ENCODE peak calls at places on chromosomes 3 and 15, in six cellular contexts. O is right atrium auricular region, T is prostate gland, R is GM12865, A is WERI-Rb-1, H is heart left ventricle. I is an unnamed sample.
A peak's percentile ranks its signal among the peaks of the same experiment; 100 is the strongest.

GRCh38 chr3:172129868-172130751 is 90.7 kb downstream of the FNDC3B start:
- DNase-seq in O (peak; percentile 99), T (peak; percentile 79), R (no peak), A (no peak), H (peak; percentile 96), I (no peak)

GRCh38 chr3:48595526-48596121 is 495 bp upstream of the COL7A1 start:
- DNase-seq in O (peak; percentile 71), T (peak; percentile 48), R (no peak), A (no peak), H (peak; percentile 64), I (no peak)

GRCh38 chr3:24278526-24278925 is 216.1 kb downstream of the THRB start:
- DNase-seq in O (no peak), T (no peak), R (no peak), A (no peak), H (no peak), I (no peak)

GRCh38 chr3:13493867-13494441 is 13.8 kb downstream of the HDAC11 start:
- DNase-seq in O (no peak), T (no peak), R (no peak), A (no peak), H (no peak), I (no peak)

GRCh38 chr3:62084558-62084957 is 288.8 kb downstream of the FEZF2 start:
- DNase-seq in O (no peak), T (no peak), R (no peak), A (peak; percentile 30), H (no peak), I (no peak)

GRCh38 chr15:90191795-90192494 is 9.2 kb upstream of the SEMA4B start:
- DNase-seq in O (peak; percentile 80), T (peak; percentile 88), R (peak; percentile 81), A (peak; percentile 75), H (peak; percentile 84), I (peak; percentile 84)

GRCh38 chr3:117892431-117892841 is 1142.2 kb downstream of the IGSF11 start:
- DNase-seq in O (no peak), T (no peak), R (no peak), A (no peak), H (no peak), I (no peak)

GRCh38 chr3:15795563-15796308 is 2.0 kb downstream of the ANKRD28 start:
- DNase-seq in O (no peak), T (no peak), R (peak; percentile 74), A (no peak), H (no peak), I (no peak)

GRCh38 chr3:54447427-54447826 is 325.1 kb downstream of the CACNA2D3 start:
- DNase-seq in O (no peak), T (no peak), R (no peak), A (no peak), H (no peak), I (no peak)

GRCh38 chr15:83869329-83869728 is 215.4 kb downstream of the ADAMTSL3 start:
- DNase-seq in O (no peak), T (no peak), R (no peak), A (no peak), H (no peak), I (no peak)

GRCh38 chr15:74988007-74988800 is 7.2 kb upstream of the SCAMP5 start:
- DNase-seq in O (no peak), T (no peak), R (peak; percentile 65), A (peak; percentile 71), H (no peak), I (no peak)

GRCh38 chr3:159032311-159032710 is 230.5 kb downstream of the MFSD1 start:
- DNase-seq in O (no peak), T (no peak), R (no peak), A (no peak), H (no peak), I (no peak)

GRCh38 chr3:27568393-27568792 is 84.2 kb upstream of the SLC4A7 start:
- DNase-seq in O (no peak), T (peak; percentile 66), R (no peak), A (no peak), H (peak; percentile 75), I (no peak)

GRCh38 chr3:64209866-64210609 is 15.2 kb downstream of the PRICKLE2 start:
- DNase-seq in O (peak; percentile 90), T (peak; percentile 68), R (no peak), A (no peak), H (peak; percentile 74), I (no peak)

GRCh38 chr3:197956626-197956988 is 3.4 kb upstream of the LMLN start:
- DNase-seq in O (no peak), T (no peak), R (no peak), A (no peak), H (no peak), I (no peak)

GRCh38 chr3:25532763-25533162 is 104.7 kb downstream of the RARB start:
- DNase-seq in O (no peak), T (no peak), R (peak; percentile 60), A (peak; percentile 19), H (no peak), I (no peak)

GRCh38 chr3:28053759-28054158 is 187.7 kb upstream of the CMC1 start:
- DNase-seq in O (no peak), T (no peak), R (no peak), A (no peak), H (no peak), I (no peak)

GRCh38 chr3:49868951-49869454 is 703 bp downstream of the CAMKV start:
- DNase-seq in O (no peak), T (no peak), R (no peak), A (peak; percentile 24), H (no peak), I (no peak)

GRCh38 chr3:61571516-61572336 is 10.4 kb downstream of the PTPRG start:
- DNase-seq in O (no peak), T (no peak), R (no peak), A (no peak), H (peak; percentile 46), I (no peak)

GRCh38 chr3:105997800-105998526 is 129.2 kb upstream of the CBLB start:
- DNase-seq in O (peak; percentile 65), T (no peak), R (no peak), A (no peak), H (peak; percentile 38), I (no peak)

GRCh38 chr3:42582474-42583070 is 805 bp upstream of the SEC22C start:
- DNase-seq in O (no peak), T (no peak), R (no peak), A (no peak), H (no peak), I (no peak)

GRCh38 chr3:42578054-42578453 is 3.7 kb downstream of the SEC22C start:
- DNase-seq in O (no peak), T (no peak), R (no peak), A (no peak), H (no peak), I (no peak)

GRCh38 chr3:42581400-42581708 is 413 bp downstream of the SEC22C start:
- DNase-seq in O (no peak), T (no peak), R (no peak), A (no peak), H (no peak), I (no peak)

GRCh38 chr3:42581709-42582473 is at the start of gene SEC22C:
- DNase-seq in O (peak; percentile 93), T (peak; percentile 96), R (peak; percentile 97), A (peak; percentile 98), H (peak; percentile 96), I (peak; percentile 98)
- TF ChIP-seq CTCF in O (no peak), T (peak; percentile 32), R (peak; percentile 35), A (peak; percentile 35), H (peak; percentile 37), I (peak; percentile 61)

GRCh38 chr15:40282144-40282869 is 557 bp downstream of the ANKRD63 start:
- DNase-seq in O (no peak), T (no peak), R (peak; percentile 38), A (peak; percentile 69), H (peak; percentile 37), I (peak; percentile 63)
- H3K4me3 ChIP-seq in O (peak overlapping the region; percentile 53), T (peak overlapping the region; percentile 25), R (peak overlapping the region; percentile 43), A (peak overlapping the region; percentile 53), H (peak overlapping the region; percentile 64), I (peak overlapping the region; percentile 57)

GRCh38 chr3:152833089-152833488 is 1.8 kb upstream of the P2RY1 start:
- DNase-seq in O (no peak), T (no peak), R (no peak), A (no peak), H (no peak), I (no peak)

GRCh38 chr3:152836269-152836668 is 1.3 kb downstream of the P2RY1 start:
- DNase-seq in O (no peak), T (no peak), R (no peak), A (no peak), H (no peak), I (peak; percentile 3)

GRCh38 chr3:152832046-152832445 is 2.9 kb upstream of the P2RY1 start:
- DNase-seq in O (no peak), T (no peak), R (no peak), A (no peak), H (no peak), I (no peak)

GRCh38 chr3:152834354-152835310 is at the start of gene P2RY1:
- DNase-seq in O (peak; percentile 64), T (peak; percentile 80), R (peak; percentile 95), A (peak; percentile 82), H (peak; percentile 69), I (peak; percentile 84)

DNA sequence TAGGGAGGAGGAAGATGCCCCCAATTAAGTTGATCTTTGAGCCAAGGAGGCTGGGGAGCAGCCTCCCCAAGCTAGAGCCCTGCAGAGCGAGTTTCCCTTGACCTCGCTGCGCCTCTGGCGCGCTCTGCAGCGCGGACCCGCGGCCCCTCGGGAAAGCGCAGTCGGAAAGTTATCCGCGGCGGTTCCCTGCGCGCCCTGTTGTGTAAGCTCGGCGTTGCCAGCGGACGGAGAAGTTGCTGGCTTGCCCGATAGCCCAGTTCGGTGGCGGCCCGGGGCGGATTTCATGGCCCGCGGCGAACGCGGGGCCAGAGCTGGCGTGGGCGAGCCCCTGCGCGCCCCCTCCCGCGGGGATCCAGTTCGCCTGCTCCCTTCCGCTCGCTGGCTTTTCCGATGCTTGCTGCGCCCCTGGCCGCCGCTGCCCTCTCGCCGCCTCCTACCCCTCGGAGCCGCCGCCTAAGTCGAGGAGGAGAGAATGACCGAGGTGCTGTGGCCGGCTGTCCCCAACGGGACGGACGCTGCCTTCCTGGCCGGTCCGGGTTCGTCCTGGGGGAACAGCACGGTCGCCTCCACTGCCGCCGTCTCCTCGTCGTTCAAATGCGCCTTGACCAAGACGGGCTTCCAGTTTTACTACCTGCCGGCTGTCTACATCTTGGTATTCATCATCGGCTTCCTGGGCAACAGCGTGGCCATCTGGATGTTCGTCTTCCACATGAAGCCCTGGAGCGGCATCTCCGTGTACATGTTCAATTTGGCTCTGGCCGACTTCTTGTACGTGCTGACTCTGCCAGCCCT is 576 bp downstream of the P2RY1 start:
- DNase-seq in O (peak; percentile 69), T (peak; percentile 43), R (peak; percentile 87), A (peak; percentile 75), H (peak; percentile 72), I (no peak)
- TF ChIP-seq CTCF in O (no peak), T (no peak), R (peak; percentile 50), A (peak; percentile 66), H (peak; percentile 29), I (peak; percentile 73)

DNA sequence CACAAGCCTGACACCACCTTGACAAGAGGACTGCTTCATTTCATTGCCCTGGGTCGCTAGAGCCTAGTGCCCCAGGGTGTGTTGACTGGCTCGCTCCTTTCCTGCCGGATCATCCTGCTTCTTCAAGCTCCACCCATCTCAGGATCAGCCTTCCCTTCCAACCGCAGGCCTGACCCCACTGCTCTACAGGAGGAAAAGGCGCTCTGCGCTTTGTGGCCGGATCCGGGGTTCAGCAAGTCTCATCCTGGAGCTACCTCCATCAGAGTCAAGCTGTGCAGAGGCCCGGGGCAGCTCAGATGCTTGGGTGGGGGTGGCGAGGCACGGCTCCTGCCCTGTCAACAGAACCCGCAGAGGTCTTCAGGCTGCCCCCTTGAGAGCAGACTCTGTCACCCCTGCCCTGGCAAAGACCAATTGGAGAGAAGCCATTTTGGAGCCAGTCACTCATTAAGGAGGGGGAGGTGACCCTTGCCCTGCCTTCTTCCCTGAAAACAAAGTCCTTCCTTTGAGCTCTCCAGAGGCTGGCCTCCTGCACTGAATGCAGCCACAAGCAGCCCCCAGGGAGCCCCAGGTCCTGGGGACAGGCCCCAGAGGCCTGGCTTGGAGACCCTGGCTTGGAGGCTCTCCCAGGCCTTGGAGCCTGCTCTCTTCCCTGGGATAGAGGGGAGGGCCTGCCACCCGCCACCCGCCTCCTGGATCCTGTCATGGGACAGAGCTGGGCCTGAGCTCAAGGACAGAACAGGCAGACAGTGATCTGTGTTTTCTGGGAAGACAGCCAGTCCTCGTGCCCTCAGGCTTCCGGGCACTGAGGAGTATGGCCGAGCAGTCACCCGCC is 80.3 kb downstream of the CPN2 start:
- DNase-seq in O (peak; percentile 92), T (peak; percentile 95), R (no peak), A (no peak), H (peak; percentile 96), I (no peak)
- H3K4me3 ChIP-seq in O (no peak overlapping the region), T (no peak overlapping the region), R (no peak overlapping the region), A (no peak overlapping the region), H (no peak overlapping the region), I (no peak overlapping the region)

I was measured in GM06990.